ENCODE peak calls at places on chromosomes 2 and 18, in nine cellular contexts. C is MV-4-11; W is NCI-H774; B is posterior cingulate gyrus; I is lung; D is EL; F is GM23248; M is amniotic stem cell; O is stimulated activated CD4-positive, alpha-beta T cell treated with anti-CD3 and anti-CD28 coated beads, Interleukin-2, amount 100 ng/mL, for 4 hours. G is an unnamed sample.

GRCh38 chr2:586518-587370 is 90.5 kb downstream of the TMEM18 start:
- DNase-seq in C (no peak), W (peak; percentile 7), B (no peak), I (no peak), D (no peak), F (no peak), M (no peak), O (no peak), G (no peak)

GRCh38 chr2:120134263-120134662 is 88.9 kb downstream of the TMEM185B start:
- DNase-seq in C (no peak), W (no peak), B (no peak), I (no peak), D (peak; percentile 95), F (peak; percentile 95), M (no peak), O (no peak), G (peak; percentile 21)

GRCh38 chr2:84938194-84938879 is 32.6 kb upstream of the KCMF1 start:
- DNase-seq in C (peak; percentile 58), W (no peak), B (no peak), I (no peak), D (peak; percentile 49), F (peak; percentile 64), M (peak; percentile 9), O (peak; percentile 63), G (no peak)

GRCh38 chr18:37564796-37565137 is 831 bp downstream of the CELF4 start:
- DNase-seq in C (no peak), W (no peak), B (peak; percentile 68), I (peak; percentile 40), D (peak; percentile 11), F (peak; percentile 66), M (peak; percentile 19), O (no peak), G (peak; percentile 4)

GRCh38 chr2:109265369-109265768 is 136.4 kb downstream of the SH3RF3 start:
- DNase-seq in C (no peak), W (no peak), B (no peak), I (no peak), D (no peak), F (no peak), M (no peak), O (no peak), G (no peak)

GRCh38 chr18:79876497-79876896 is 75.0 kb downstream of the SLC66A2 start:
- DNase-seq in C (no peak), W (no peak), B (no peak), I (no peak), D (no peak), F (no peak), M (no peak), O (no peak), G (no peak)

GRCh38 chr2:41886145-41886664 is 161.6 kb upstream of the PKDCC start:
- DNase-seq in C (no peak), W (no peak), B (no peak), I (no peak), D (no peak), F (no peak), M (no peak), O (no peak), G (no peak)

GRCh38 chr2:150732064-150732463 is 244.6 kb upstream of the RND3 start:
- DNase-seq in C (no peak), W (no peak), B (no peak), I (no peak), D (peak; percentile 55), F (peak; percentile 86), M (peak; percentile 11), O (no peak), G (no peak)

GRCh38 chr2:167331636-167332232 is 443.5 kb downstream of the XIRP2 start:
- DNase-seq in C (no peak), W (no peak), B (no peak), I (no peak), D (peak; percentile 9), F (peak; percentile 13), M (no peak), O (no peak), G (peak; percentile 9)

GRCh38 chr2:139366659-139367058 is 586.5 kb upstream of the NXPH2 start:
- DNase-seq in C (no peak), W (peak; percentile 70), B (no peak), I (no peak), D (no peak), F (no peak), M (no peak), O (no peak), G (no peak)

GRCh38 chr2:10900216-10901109 is 11.3 kb upstream of the KCNF1 start:
- DNase-seq in C (peak; percentile 82), W (no peak), B (no peak), I (no peak), D (peak; percentile 26), F (peak; percentile 30), M (no peak), O (no peak), G (peak; percentile 80)

GRCh38 chr18:49944681-49945080 is 131.3 kb upstream of the ACAA2 start:
- DNase-seq in C (no peak), W (no peak), B (no peak), I (no peak), D (peak; percentile 10), F (peak; percentile 12), M (no peak), O (no peak), G (peak; percentile 15)

GRCh38 chr2:231200805-231201474 is 2.5 kb downstream of the ARMC9 start:
- DNase-seq in C (no peak), W (no peak), B (no peak), I (no peak), D (peak; percentile 89), F (peak; percentile 75), M (peak; percentile 75), O (no peak), G (no peak)

GRCh38 chr2:130949954-130950353 is 113.2 kb downstream of the ARHGEF4 start:
- DNase-seq in C (no peak), W (no peak), B (no peak), I (no peak), D (no peak), F (no peak), M (no peak), O (no peak), G (peak; percentile 15)

GRCh38 chr2:60882971-60883753 is 1.8 kb downstream of the REL start:
- DNase-seq in C (peak; percentile 56), W (no peak), B (no peak), I (no peak), D (peak; percentile 18), F (peak; percentile 39), M (no peak), O (no peak), G (peak; percentile 79)

GRCh38 chr2:99880148-99880983 is 262.0 kb downstream of the AFF3 start:
- DNase-seq in C (no peak), W (no peak), B (no peak), I (no peak), D (peak; percentile 97), F (peak; percentile 74), M (peak; percentile 77), O (no peak), G (no peak)

GRCh38 chr2:203730866-203731265 is 24.4 kb downstream of the CD28 start:
- DNase-seq in C (no peak), W (no peak), B (no peak), I (no peak), D (no peak), F (no peak), M (no peak), O (no peak), G (no peak)

GRCh38 chr2:149313512-149313972 is 16.8 kb upstream of the LYPD6 start:
- DNase-seq in C (peak; percentile 14), W (peak; percentile 83), B (no peak), I (no peak), D (peak; percentile 57), F (peak; percentile 69), M (no peak), O (no peak), G (peak; percentile 44)

GRCh38 chr2:40343904-40344303 is 108.0 kb downstream of the SLC8A1 start:
- DNase-seq in C (no peak), W (no peak), B (no peak), I (no peak), D (peak; percentile 89), F (peak; percentile 87), M (peak; percentile 60), O (no peak), G (no peak)

GRCh38 chr2:74850816-74851566 is 17.1 kb downstream of the HK2 start:
- DNase-seq in C (no peak), W (no peak), B (no peak), I (no peak), D (peak; percentile 92), F (peak; percentile 80), M (no peak), O (no peak), G (no peak)